ENCODE peak calls at places on chromosomes 1 and 21, in six cellular contexts. W is fibroblast of lung, O is aorta, J is body of pancreas, H is endodermal cell, V is breast epithelium. P is an unnamed sample.

GRCh38 chr1:226308166-226308722 is 720 bp downstream of the LIN9 start:
- DNase-seq in O (no peak), W (no peak), H (no peak), V (no peak), J (peak; percentile 15), P (no peak)

GRCh38 chr21:38487906-38488639 is 10.2 kb downstream of the ERG start:
- DNase-seq in V (no peak), H (no peak), W (no peak), O (no peak), J (no peak), P (no peak)

GRCh38 chr1:119740261-119740660 is 28.4 kb downstream of the HMGCS2 start:
- DNase-seq in O (no peak), H (no peak), W (no peak), V (no peak), J (no peak), P (no peak)

GRCh38 chr21:42614811-42615342 is 38.5 kb upstream of the PDE9A start:
- DNase-seq in H (peak; percentile 59), W (no peak), O (no peak), J (peak; percentile 58), V (peak; percentile 74), P (peak; percentile 68)

GRCh38 chr1:30317921-30318320 is 405.5 kb downstream of the MATN1 start:
- DNase-seq in V (no peak), H (no peak), J (no peak), O (no peak), W (no peak), P (no peak)

GRCh38 chr1:42168798-42169197 is 4.3 kb upstream of the GUCA2A start:
- DNase-seq in J (no peak), O (no peak), W (no peak), H (peak; percentile 40), V (no peak), P (no peak)

GRCh38 chr1:46405204-46405555 is 11.1 kb downstream of the FAAH start:
- DNase-seq in W (no peak), V (no peak), H (no peak), J (no peak), O (no peak), P (no peak)

GRCh38 chr1:4137621-4138390 is 237.7 kb upstream of the C1orf174 start:
- DNase-seq in O (peak; percentile 30), W (no peak), H (peak; percentile 78), J (no peak), V (no peak), P (no peak)

GRCh38 chr1:24105368-24106160 is 6.4 kb downstream of the MYOM3 start:
- DNase-seq in J (no peak), V (no peak), O (no peak), W (no peak), H (no peak), P (peak; percentile 28)

GRCh38 chr1:27634166-27634981 is 611 bp downstream of the FGR start:
- DNase-seq in H (peak; percentile 73), W (peak; percentile 11), J (peak; percentile 40), V (no peak), O (no peak), P (peak; percentile 36)

GRCh38 chr1:39081266-39082139 is 55.4 kb downstream of the NDUFS5 start:
- DNase-seq in W (peak; percentile 13), V (no peak), H (no peak), O (peak; percentile 60), J (no peak), P (peak; percentile 46)

GRCh38 chr1:87968259-87968955 is 639.7 kb downstream of the LMO4 start:
- DNase-seq in V (no peak), J (no peak), O (peak; percentile 78), H (no peak), W (peak; percentile 92), P (peak; percentile 17)

GRCh38 chr1:214833357-214833756 is 230.4 kb downstream of the CENPF start:
- DNase-seq in W (peak; percentile 86), H (no peak), V (no peak), J (no peak), O (no peak), P (no peak)

GRCh38 chr1:11784256-11784992 is 21.3 kb downstream of the MTHFR start:
- DNase-seq in O (peak; percentile 51), V (no peak), H (no peak), J (no peak), W (no peak), P (no peak)

GRCh38 chr1:32636793-32637561 is 13.4 kb downstream of the ZBTB8OS start:
- DNase-seq in H (no peak), W (peak; percentile 41), J (no peak), O (no peak), V (no peak), P (no peak)

GRCh38 chr1:206144605-206145004 is 27.4 kb upstream of the AVPR1B start:
- DNase-seq in J (no peak), W (no peak), H (no peak), O (no peak), V (no peak), P (no peak)

GRCh38 chr1:245288796-245289195 is 134.0 kb downstream of the KIF26B start:
- DNase-seq in J (no peak), H (no peak), O (no peak), W (peak; percentile 56), V (no peak), P (no peak)

GRCh38 chr1:62052946-62053345 is 141.7 kb upstream of the L1TD1 start:
- DNase-seq in W (no peak), O (no peak), J (no peak), H (no peak), V (no peak), P (no peak)

GRCh38 chr1:22349302-22350043 is 102.2 kb upstream of the ZBTB40 start:
- DNase-seq in V (no peak), H (no peak), W (no peak), J (no peak), O (no peak), P (no peak)

GRCh38 chr1:17680335-17680734 is 74.8 kb upstream of the ACTL8 start:
- DNase-seq in H (no peak), W (no peak), J (no peak), V (no peak), O (no peak), P (no peak)

GRCh38 chr1:108896160-108897150 is 19.7 kb downstream of the GPSM2 start:
- DNase-seq in W (peak; percentile 12), J (no peak), V (no peak), H (peak; percentile 64), O (no peak), P (no peak)

GRCh38 chr1:156691665-156692408 is 13.5 kb downstream of the CRABP2 start:
- DNase-seq in H (peak; percentile 88), W (peak; percentile 69), J (no peak), V (no peak), O (no peak), P (peak; percentile 75)

GRCh38 chr21:41703857-41704501 is 62.9 kb downstream of the RIPK4 start:
- DNase-seq in O (no peak), H (no peak), W (no peak), J (peak; percentile 88), V (peak; percentile 72), P (peak; percentile 83)

GRCh38 chr1:29643838-29644440 is 407.6 kb downstream of the PTPRU start:
- DNase-seq in V (no peak), W (no peak), J (no peak), O (no peak), H (peak; percentile 5), P (no peak)

GRCh38 chr1:161073474-161074121 is 3.9 kb upstream of the ARHGAP30 start:
- DNase-seq in H (no peak), V (no peak), O (no peak), J (no peak), W (no peak), P (peak; percentile 18)

GRCh38 chr1:16144325-16145029 is 11.4 kb downstream of the EPHA2 start:
- DNase-seq in J (no peak), O (no peak), H (no peak), V (no peak), W (no peak), P (no peak)

GRCh38 chr21:27582946-27583270 is 616.0 kb upstream of the ADAMTS5 start:
- DNase-seq in J (no peak), W (peak; percentile 39), H (no peak), V (no peak), O (no peak), P (no peak)
- H3K27ac ChIP-seq in J (no peak overlapping the region), W (no peak overlapping the region), H (no peak overlapping the region), V (no peak overlapping the region), O (no peak overlapping the region), P (no peak overlapping the region)

DNA sequence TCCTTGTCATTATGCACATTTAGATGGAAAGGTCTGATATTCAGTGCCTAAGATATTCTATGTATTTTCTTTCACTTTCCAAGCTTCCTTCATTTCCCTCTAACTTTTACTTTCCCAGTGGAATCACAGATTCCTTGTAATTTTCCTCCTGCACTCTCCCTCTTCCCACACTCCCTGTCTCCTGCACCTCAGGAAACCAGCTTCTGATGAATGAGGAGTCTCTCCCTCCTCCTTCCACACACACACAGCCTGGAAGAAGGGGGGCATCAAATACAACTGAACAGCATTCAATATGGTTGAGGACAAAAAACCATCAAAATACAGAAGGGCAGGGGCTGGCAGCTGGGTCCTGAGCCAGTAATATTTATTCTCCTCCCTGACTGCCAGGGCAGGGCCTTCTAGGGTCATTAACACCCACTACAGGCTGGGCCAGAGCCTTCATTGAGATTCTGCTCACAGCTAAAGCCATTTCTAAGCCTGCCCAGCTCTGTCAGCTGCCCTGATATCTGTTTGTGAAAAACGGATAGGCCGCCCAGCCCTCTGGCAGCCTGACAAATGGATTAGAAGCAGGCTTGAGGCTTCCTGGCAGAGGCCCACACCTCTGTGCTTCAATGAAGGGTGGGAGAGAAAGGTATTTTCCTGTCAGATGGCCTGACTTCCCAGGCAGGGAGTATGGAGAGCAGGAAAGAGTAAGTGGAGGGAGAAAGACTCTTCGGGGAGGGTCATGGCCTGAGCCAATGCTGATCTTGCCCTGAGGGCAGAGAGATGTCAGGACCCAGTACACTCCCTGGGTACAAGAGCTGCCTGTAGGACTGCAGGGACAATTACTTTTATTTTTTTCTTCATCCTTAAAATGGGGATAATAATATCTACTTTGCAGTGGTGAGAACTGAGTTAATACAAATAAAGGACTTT is 138.9 kb upstream of the SPATA6 start:
- DNase-seq in H (no peak), O (peak; percentile 43), J (peak; percentile 16), V (no peak), W (peak; percentile 7), P (peak; percentile 36)
- H3K27ac ChIP-seq in H (peak overlapping the region; percentile 93), O (no peak overlapping the region), J (no peak overlapping the region), V (peak overlapping the region; percentile 65), W (no peak overlapping the region), P (no peak overlapping the region)

DNA sequence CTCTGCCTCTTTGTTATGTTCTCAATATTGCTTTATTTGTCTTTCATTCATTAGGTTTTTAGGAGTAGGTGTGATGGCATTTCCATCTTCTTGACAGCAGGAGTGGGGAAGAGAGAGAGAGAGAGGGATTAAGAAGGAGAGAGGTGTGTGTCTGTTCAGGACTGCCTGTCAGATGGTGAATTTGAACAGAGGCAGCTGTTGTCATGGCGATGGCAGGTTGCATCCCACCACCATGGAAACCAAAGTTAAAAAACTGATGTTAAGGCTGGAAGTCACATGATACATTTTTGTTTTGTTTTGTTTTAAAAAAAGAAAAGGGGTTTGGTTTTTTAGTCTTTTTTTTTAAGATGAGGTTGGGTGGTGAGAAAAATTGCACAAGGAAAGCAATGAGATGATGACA is 18.3 kb downstream of the CACNA1E start:
- DNase-seq in V (no peak), J (no peak), O (no peak), H (no peak), W (no peak), P (no peak)
- H3K27ac ChIP-seq in V (no peak overlapping the region), J (no peak overlapping the region), O (no peak overlapping the region), H (no peak overlapping the region), W (no peak overlapping the region), P (no peak overlapping the region)

DNA sequence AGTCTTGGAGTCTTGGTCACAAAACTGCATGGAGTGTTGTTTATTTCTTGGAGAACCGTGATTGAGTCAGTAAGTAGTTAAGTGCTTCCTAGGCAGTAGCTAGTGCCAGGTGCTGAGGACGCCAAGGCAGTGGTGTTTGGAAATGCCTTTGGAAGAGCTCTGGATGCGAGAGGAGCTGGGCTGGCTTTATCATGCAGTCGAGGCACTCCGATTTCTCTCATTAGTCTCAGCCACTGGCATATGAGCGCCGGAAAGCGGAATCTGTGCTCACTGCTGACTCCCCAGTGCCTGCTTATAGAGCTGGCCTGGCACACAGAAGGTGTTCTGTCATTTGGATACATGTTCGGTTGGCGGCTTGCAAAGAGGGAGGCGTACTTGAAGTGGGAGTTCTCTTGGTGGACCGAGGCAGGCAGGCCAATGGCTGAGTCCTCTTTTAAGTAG is 3.6 kb downstream of the TENT5C start:
- DNase-seq in J (peak; percentile 56), H (peak; percentile 35), W (no peak), O (peak; percentile 62), V (no peak), P (no peak)
- H3K27ac ChIP-seq in J (peak overlapping the region; percentile 93), H (no peak overlapping the region), W (no peak overlapping the region), O (no peak overlapping the region), V (no peak overlapping the region), P (no peak overlapping the region)

P was measured in hepatocyte.